ENCODE peak calls at places on chromosomes 4 and X, in five cellular contexts. K is cardiac muscle cell, Q is natural killer cell, N is psoas muscle, E is Peyer's patch. X is an unnamed sample.

GRCh38 chr4:61374612-61374920 is 174.4 kb downstream of the ADGRL3 start:
- DNase-seq in K (peak), Q (no peak), N (no peak), E (no peak), X (no peak)

GRCh38 chrX:118727686-118728339 is 407 bp downstream of the IL13RA1 start:
- DNase-seq in K (peak), Q (no peak), N (peak), E (peak), X (no peak)

GRCh38 chrX:1388651-1389050 is 3.3 kb downstream of the SLC25A6 start:
- DNase-seq in K (no peak), Q (no peak), N (no peak), E (peak), X (no peak)

GRCh38 chrX:64975491-64975890 is 759 bp downstream of the ZC4H2 start:
- DNase-seq in K (peak), Q (peak), N (peak), E (peak), X (no peak)

GRCh38 chrX:151974336-151975227 is at the start of gene GABRE:
- DNase-seq in K (peak), Q (no peak), N (peak), E (peak), X (peak)

GRCh38 chr4:167031534-167032156 is 202.6 kb downstream of the SPOCK3 start:
- DNase-seq in K (peak), Q (no peak), N (no peak), E (no peak), X (no peak)

GRCh38 chr4:139300431-139301142 is 718 bp upstream of the NAA15 start:
- DNase-seq in K (peak), Q (peak), N (no peak), E (peak), X (no peak)

GRCh38 chr4:8419222-8420041 is 21.1 kb downstream of the ACOX3 start:
- DNase-seq in K (peak), Q (no peak), N (no peak), E (no peak), X (no peak)

GRCh38 chr4:158895797-158896442 is 127.1 kb downstream of the FNIP2 start:
- DNase-seq in K (peak), Q (peak), N (no peak), E (no peak), X (no peak)

GRCh38 chr4:139756391-139757180 is 91.0 kb downstream of the MGST2 start:
- DNase-seq in K (no peak), Q (no peak), N (no peak), E (no peak), X (no peak)

GRCh38 chr4:119261986-119262385 is 49.5 kb downstream of the USP53 start:
- DNase-seq in K (no peak), Q (no peak), N (no peak), E (no peak), X (no peak)

GRCh38 chr4:151688003-151688784 is 72.6 kb downstream of the GATB start:
- DNase-seq in K (no peak), Q (no peak), N (no peak), E (no peak), X (no peak)

GRCh38 chr4:184355111-184355604 is 119.2 kb downstream of the IRF2 start:
- DNase-seq in K (peak), Q (peak), N (no peak), E (no peak), X (no peak)

GRCh38 chrX:22300130-22300529 is 27.4 kb downstream of the CBLL2 start:
- DNase-seq in K (peak), Q (no peak), N (no peak), E (no peak), X (no peak)

GRCh38 chr4:2226261-2226660 is 15.7 kb downstream of the HAUS3 start:
- DNase-seq in K (no peak), Q (no peak), N (no peak), E (no peak), X (no peak)

GRCh38 chr4:140308366-140309123 is 64.9 kb upstream of the SCOC start:
- DNase-seq in K (peak), Q (no peak), N (peak), E (peak), X (no peak)

GRCh38 chr4:164136181-164136616 is 617.7 kb upstream of the SMIM31 start:
- DNase-seq in K (no peak), Q (no peak), N (no peak), E (no peak), X (no peak)

GRCh38 chr4:166577639-166578038 is 656.7 kb downstream of the SPOCK3 start:
- DNase-seq in K (no peak), Q (no peak), N (no peak), E (no peak), X (no peak)

GRCh38 chr4:70725633-70726032 is 3.9 kb downstream of the RUFY3 start:
- DNase-seq in K (no peak), Q (no peak), N (no peak), E (no peak), X (no peak)

GRCh38 chrX:77640702-77641101 is 145.3 kb downstream of the ATRX start:
- DNase-seq in K (no peak), Q (no peak), N (no peak), E (no peak), X (no peak)

GRCh38 chrX:131779313-131779712 is 235.4 kb downstream of the OR13H1 start:
- DNase-seq in K (no peak), Q (no peak), N (no peak), E (no peak), X (no peak)

GRCh38 chr4:93751410-93751809 is 77.1 kb upstream of the ATOH1 start:
- DNase-seq in K (no peak), Q (no peak), N (no peak), E (no peak), X (no peak)

GRCh38 chr4:186726440-186727148 is 2.9 kb upstream of the FAT1 start:
- DNase-seq in K (peak), Q (no peak), N (peak), E (peak), X (peak)

GRCh38 chrX:67635424-67635823 is 91.6 kb downstream of the AR start:
- DNase-seq in K (no peak), Q (no peak), N (no peak), E (no peak), X (no peak)

GRCh38 chr4:47933798-47934197 is 19.4 kb upstream of the NFXL1 start:
- DNase-seq in K (peak), Q (no peak), N (no peak), E (no peak), X (no peak)

GRCh38 chrX:50952406-50952805 is 41.9 kb downstream of the BMP15 start:
- DNase-seq in K (no peak), Q (no peak), N (no peak), E (no peak), X (no peak)

GRCh38 chrX:36957425-36958328 is 50.5 kb upstream of the FAM47C start:
- DNase-seq in K (peak), Q (no peak), N (no peak), E (no peak), X (peak)

GRCh38 chr4:155960522-155960921 is 6.9 kb upstream of the CTSO start:
- DNase-seq in K (peak), Q (no peak), N (no peak), E (no peak), X (no peak)

GRCh38 chrX:154125356-154126040 is 18.5 kb upstream of the OPN1LW start:
- DNase-seq in K (peak), Q (no peak), N (no peak), E (no peak), X (no peak)

GRCh38 chr4:68817386-68817785 is 1.6 kb downstream of the UGT2B10 start:
- DNase-seq in K (no peak), Q (no peak), N (no peak), E (no peak), X (no peak)

GRCh38 chr4:68361146-68361589 is 11.3 kb upstream of the YTHDC1 start:
- DNase-seq in K (peak), Q (no peak), N (no peak), E (no peak), X (no peak)

GRCh38 chr4:4762909-4763814 is 96.3 kb upstream of the MSX1 start:
- DNase-seq in K (peak), Q (no peak), N (no peak), E (no peak), X (no peak)

GRCh38 chr4:53747401-53747800 is 156.1 kb upstream of the LNX1 start:
- DNase-seq in K (no peak), Q (no peak), N (no peak), E (no peak), X (no peak)

GRCh38 chr4:154018659-154019058 is 229.8 kb upstream of the SFRP2 start:
- DNase-seq in K (no peak), Q (no peak), N (no peak), E (no peak), X (no peak)

GRCh38 chr4:154029171-154029570 is 240.3 kb upstream of the SFRP2 start:
- DNase-seq in K (no peak), Q (no peak), N (no peak), E (no peak), X (no peak)

GRCh38 chr4:154024097-154024496 is 235.2 kb upstream of the SFRP2 start:
- DNase-seq in K (no peak), Q (no peak), N (no peak), E (no peak), X (no peak)
- TF ChIP-seq CTCF in K (no peak), Q (no peak), N (no peak), E (no peak), X (peak)

DNA sequence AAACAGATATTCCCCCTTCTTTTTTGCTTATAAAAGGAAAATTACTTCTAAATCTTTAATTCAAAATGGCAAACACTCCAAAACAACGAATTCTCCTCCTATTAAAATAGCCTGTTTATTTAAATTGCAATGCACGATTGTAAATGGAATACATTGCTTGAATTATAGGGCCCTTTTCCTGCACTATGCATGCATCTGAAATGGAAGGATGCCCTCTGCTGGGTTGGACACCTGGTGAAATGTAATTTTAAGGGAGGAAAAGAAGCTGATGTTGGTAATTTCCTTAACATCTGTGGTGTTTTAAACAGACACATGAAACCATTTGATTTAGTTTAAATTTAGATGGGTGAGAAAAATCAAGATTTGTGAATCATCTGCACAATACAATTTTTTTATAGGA is 72.8 kb downstream of the GRXCR1 start:
- DNase-seq in K (no peak), Q (no peak), N (no peak), E (no peak), X (no peak)
- TF ChIP-seq CTCF in K (no peak), Q (no peak), N (no peak), E (no peak), X (peak)

DNA sequence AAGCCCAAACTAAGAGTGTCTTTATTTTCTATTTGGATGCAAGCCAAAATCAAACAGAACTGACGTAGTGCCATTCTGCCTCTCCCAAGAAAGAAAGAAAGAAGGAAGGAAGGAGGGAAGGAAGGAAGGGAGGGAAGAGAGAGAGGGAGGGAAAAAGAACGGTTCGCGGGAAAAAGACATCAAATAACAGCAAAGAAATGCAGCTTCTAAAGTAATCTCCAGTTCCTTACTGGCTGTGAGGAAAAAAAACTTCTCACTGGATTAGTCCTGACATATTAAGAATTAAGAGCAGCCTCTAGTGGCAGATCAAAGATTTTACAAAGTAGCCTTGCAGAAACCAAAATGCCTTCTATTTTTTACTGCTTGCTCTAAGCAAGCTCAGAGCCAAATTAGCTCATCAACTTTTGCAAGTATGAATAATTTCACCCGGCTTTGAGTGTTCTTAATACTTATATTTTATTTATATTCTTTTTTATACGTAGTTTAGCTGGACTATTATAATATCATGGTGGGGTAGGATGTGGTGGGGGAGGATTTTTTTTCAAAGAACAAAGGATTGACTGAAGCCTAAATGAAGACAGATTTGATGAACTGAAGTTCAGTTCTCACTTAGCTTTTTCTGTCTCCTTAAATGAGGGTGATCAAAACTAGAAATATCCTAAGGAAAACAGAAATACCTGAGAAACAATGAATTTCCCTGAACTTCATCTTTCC is 36.6 kb downstream of the PITX2 start:
- DNase-seq in K (peak), Q (no peak), N (no peak), E (no peak), X (no peak)
- TF ChIP-seq CTCF in K (peak), Q (no peak), N (peak), E (peak), X (peak)

GRCh38 chr4:173590697-173591096 is 60.7 kb upstream of the HAND2 start:
- DNase-seq in K (no peak), Q (no peak), N (no peak), E (no peak), X (no peak)

GRCh38 chr4:173585876-173586572 is 56.0 kb upstream of the HAND2 start:
- DNase-seq in K (no peak), Q (no peak), N (no peak), E (no peak), X (no peak)

DNA sequence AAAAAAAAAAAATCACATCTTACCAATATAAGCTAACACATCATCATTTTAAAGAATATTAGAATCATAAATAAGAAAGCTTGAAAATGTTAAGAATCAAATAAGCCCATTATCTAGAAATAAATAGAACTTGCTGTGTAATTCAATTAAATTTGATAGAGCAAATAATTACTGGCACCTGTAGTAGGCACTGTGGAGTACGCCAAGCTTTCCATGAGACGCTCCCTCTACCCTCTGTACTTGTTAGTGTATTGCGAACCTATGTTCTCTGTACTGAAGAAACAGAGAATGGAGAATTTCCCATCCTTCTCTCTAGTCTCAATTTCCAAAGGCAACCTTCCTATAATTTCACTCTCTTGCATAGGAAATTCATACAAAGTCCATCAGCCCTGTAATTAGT is 61.7 kb upstream of the HAND2 start:
- DNase-seq in K (no peak), Q (no peak), N (no peak), E (no peak), X (no peak)
- TF ChIP-seq CTCF in K (no peak), Q (no peak), N (no peak), E (no peak), X (no peak)

GRCh38 chr4:12679217-12679616 is 804.9 kb downstream of the RAB28 start:
- DNase-seq in K (peak), Q (no peak), N (no peak), E (no peak), X (no peak)
- TF ChIP-seq CTCF in K (peak), Q (no peak), N (no peak), E (no peak), X (peak)

GRCh38 chrX:96372313-96373046 is 312.2 kb upstream of the DIAPH2 start:
- DNase-seq in K (peak), Q (no peak), N (no peak), E (no peak), X (no peak)
- TF ChIP-seq CTCF in K (peak), Q (no peak), N (peak), E (peak), X (peak)

GRCh38 chr4:122647656-122648055 is 26.8 kb upstream of the IL21 start:
- DNase-seq in K (no peak), Q (no peak), N (no peak), E (no peak), X (no peak)

GRCh38 chr4:122658377-122658776 is 37.5 kb upstream of the IL21 start:
- DNase-seq in K (no peak), Q (no peak), N (no peak), E (no peak), X (no peak)

GRCh38 chr4:122650148-122650547 is 29.3 kb upstream of the IL21 start:
- DNase-seq in K (no peak), Q (no peak), N (no peak), E (no peak), X (no peak)

DNA sequence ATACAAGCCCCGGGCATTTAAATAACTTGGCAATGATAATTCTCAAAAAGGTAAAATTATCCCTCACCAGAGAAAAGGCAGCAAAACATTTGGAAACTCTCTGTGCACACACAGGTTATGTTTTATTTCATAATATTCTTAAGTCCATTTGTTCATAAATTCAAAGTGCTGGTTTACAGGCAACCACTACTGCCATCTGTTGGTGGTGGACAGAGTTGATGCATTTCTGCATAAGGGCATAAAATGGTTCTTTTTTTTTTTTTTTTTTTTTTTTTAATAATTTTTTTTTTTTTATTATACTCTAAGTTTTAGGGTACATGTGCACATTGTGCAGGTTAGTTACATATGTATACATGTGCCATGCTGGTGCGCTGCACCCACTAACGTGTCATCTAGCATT is 31.5 kb upstream of the IL21 start:
- DNase-seq in K (peak), Q (no peak), N (no peak), E (peak), X (no peak)
- TF ChIP-seq CTCF in K (peak), Q (no peak), N (peak), E (peak), X (peak)